ENCODE peak calls at places on chromosomes 13 and 19, in five cellular contexts. X is mammary epithelial cell; Q is neural progenitor cell; D is CD4-positive, alpha-beta T cell; B is testis. C is an unnamed sample.

GRCh38 chr13:82772802-82773201 is 1109.5 kb downstream of the SLITRK1 start:
- DNase-seq in X (peak; percentile 9), Q (no peak), D (no peak), B (no peak), C (no peak)

GRCh38 chr13:52617070-52618060 is 24.9 kb upstream of the HNRNPA1L2 start:
- DNase-seq in X (peak; percentile 86), Q (peak; percentile 87), D (peak; percentile 83), B (peak; percentile 88), C (peak; percentile 45)

GRCh38 chr13:22740264-22740663 is 440.5 kb upstream of the SGCG start:
- DNase-seq in X (no peak), Q (peak; percentile 49), D (no peak), B (no peak), C (no peak)

GRCh38 chr13:80030491-80030890 is 310.4 kb downstream of the SPRY2 start:
- DNase-seq in X (peak; percentile 65), Q (peak; percentile 16), D (no peak), B (peak; percentile 19), C (no peak)

GRCh38 chr13:98297043-98297442 is 120.0 kb upstream of the RNF113B start:
- DNase-seq in X (no peak), Q (no peak), D (no peak), B (no peak), C (no peak)

GRCh38 chr19:8922591-8922990 is 87.6 kb downstream of the MUC16 start:
- DNase-seq in X (no peak), Q (no peak), D (no peak), B (peak; percentile 30), C (no peak)

GRCh38 chr13:21066946-21067345 is 5.6 kb upstream of the LATS2 start:
- DNase-seq in X (no peak), Q (no peak), D (no peak), B (no peak), C (no peak)

GRCh38 chr19:53101518-53101917 is 1.7 kb downstream of the ZNF160 start:
- DNase-seq in X (peak; percentile 9), Q (no peak), D (no peak), B (no peak), C (no peak)

GRCh38 chr13:95137096-95137495 is 164.2 kb downstream of the ABCC4 start:
- DNase-seq in X (no peak), Q (no peak), D (no peak), B (no peak), C (no peak)

GRCh38 chr19:49161987-49162386 is 4.4 kb downstream of the TRPM4 start:
- DNase-seq in X (peak; percentile 23), Q (no peak), D (no peak), B (no peak), C (no peak)

GRCh38 chr13:100659578-100659977 is 15.0 kb downstream of the TMTC4 start:
- DNase-seq in X (no peak), Q (no peak), D (no peak), B (no peak), C (no peak)

GRCh38 chr13:99687728-99688397 is 186.6 kb downstream of the TM9SF2 start:
- DNase-seq in X (no peak), Q (peak; percentile 65), D (no peak), B (no peak), C (no peak)

GRCh38 chr13:29847501-29847983 is 2.9 kb downstream of the UBL3 start:
- DNase-seq in X (peak; percentile 62), Q (peak; percentile 14), D (no peak), B (peak; percentile 43), C (peak; percentile 14)

GRCh38 chr19:16849168-16849567 is 20.0 kb downstream of the SIN3B start:
- DNase-seq in X (no peak), Q (no peak), D (no peak), B (no peak), C (no peak)

GRCh38 chr19:19459099-19459498 is 53.6 kb downstream of the GATAD2A start:
- DNase-seq in X (no peak), Q (no peak), D (no peak), B (no peak), C (no peak)

GRCh38 chr19:44692379-44692721 is 6.6 kb upstream of the CEACAM16 start:
- DNase-seq in X (no peak), Q (no peak), D (no peak), B (no peak), C (no peak)

GRCh38 chr19:19955208-19955607 is 54.5 kb downstream of the ZNF93 start:
- DNase-seq in X (no peak), Q (no peak), D (no peak), B (no peak), C (no peak)

GRCh38 chr13:102569488-102569887 is 27.3 kb upstream of the TPP2 start:
- DNase-seq in X (no peak), Q (no peak), D (no peak), B (no peak), C (no peak)

GRCh38 chr19:3397266-3398022 is 31.1 kb downstream of the NFIC start:
- DNase-seq in X (peak; percentile 61), Q (peak; percentile 30), D (no peak), B (peak; percentile 68), C (no peak)

GRCh38 chr19:39135701-39136100 is 10.1 kb downstream of the PAK4 start:
- DNase-seq in X (no peak), Q (no peak), D (no peak), B (no peak), C (no peak)

GRCh38 chr19:752652-753517 is 2.0 kb downstream of the MISP start:
- DNase-seq in X (peak; percentile 70), Q (no peak), D (no peak), B (no peak), C (peak; percentile 43)

GRCh38 chr19:17002455-17002854 is 24.2 kb downstream of the CPAMD8 start:
- DNase-seq in X (no peak), Q (no peak), D (no peak), B (no peak), C (no peak)

GRCh38 chr13:99203601-99204579 is 3.2 kb downstream of the UBAC2 start:
- DNase-seq in X (no peak), Q (no peak), D (no peak), B (no peak), C (no peak)

GRCh38 chr13:55566334-55566733 is 1574.4 kb upstream of the PRR20A start:
- DNase-seq in X (no peak), Q (no peak), D (no peak), B (no peak), C (no peak)

GRCh38 chr19:6767357-6768235 is at the start of gene SH2D3A:
- DNase-seq in X (peak; percentile 96), Q (peak; percentile 96), D (peak; percentile 94), B (peak; percentile 74), C (no peak)

GRCh38 chr19:13505761-13506549 is at the start of gene CACNA1A:
- DNase-seq in X (no peak), Q (peak; percentile 83), D (no peak), B (no peak), C (no peak)

GRCh38 chr13:50126378-50127016 is 111.3 kb downstream of the KCNRG start:
- DNase-seq in X (no peak), Q (peak; percentile 48), D (no peak), B (no peak), C (no peak)

GRCh38 chr19:30145467-30145866 is 203.4 kb downstream of the URI1 start:
- DNase-seq in X (no peak), Q (no peak), D (no peak), B (no peak), C (no peak)

GRCh38 chr19:48390188-48391099 is 907 bp downstream of the KDELR1 start:
- DNase-seq in X (peak; percentile 57), Q (peak; percentile 83), D (peak; percentile 58), B (peak; percentile 68), C (peak; percentile 21)

GRCh38 chr19:15836595-15837398 is 21.3 kb upstream of the OR10H1 start:
- DNase-seq in X (peak; percentile 92), Q (no peak), D (peak; percentile 96), B (peak; percentile 99), C (peak; percentile 99)

GRCh38 chr13:40026741-40027140 is 371.3 kb downstream of the COG6 start:
- DNase-seq in X (no peak), Q (no peak), D (no peak), B (no peak), C (no peak)

DNA sequence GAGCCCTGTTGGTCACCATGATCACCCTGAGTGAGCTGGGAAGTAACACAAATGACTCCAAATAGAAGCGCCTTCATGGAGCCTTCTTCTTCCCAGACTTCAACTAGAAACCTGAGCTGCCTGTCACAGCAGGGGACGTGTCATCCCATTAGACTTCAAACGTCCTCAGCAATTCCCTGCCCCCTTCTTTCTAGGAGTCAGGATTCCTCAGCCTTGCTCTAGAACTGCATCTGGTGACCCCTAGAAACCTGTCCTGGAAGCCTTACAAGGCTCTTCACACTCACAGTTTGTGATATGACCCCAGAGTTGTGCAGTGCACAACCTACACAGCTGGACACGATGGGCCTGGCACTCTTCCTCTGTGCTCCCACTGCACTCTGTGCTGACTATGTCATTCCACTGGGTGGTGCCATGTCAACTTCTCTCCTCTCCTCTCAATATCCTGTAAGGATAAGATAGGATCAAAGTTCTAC is 23.6 kb upstream of the TTYH1 start:
- DNase-seq in X (no peak), Q (peak; percentile 26), D (no peak), B (peak; percentile 33), C (no peak)
- TF ChIP-seq CTCF in X (peak; percentile 9), Q (peak; percentile 11), D (no peak), B (no peak), C (no peak)

GRCh38 chr13:105874808-105875207 is 660.7 kb downstream of the EFNB2 start:
- DNase-seq in X (no peak), Q (no peak), D (no peak), B (no peak), C (no peak)

DNA sequence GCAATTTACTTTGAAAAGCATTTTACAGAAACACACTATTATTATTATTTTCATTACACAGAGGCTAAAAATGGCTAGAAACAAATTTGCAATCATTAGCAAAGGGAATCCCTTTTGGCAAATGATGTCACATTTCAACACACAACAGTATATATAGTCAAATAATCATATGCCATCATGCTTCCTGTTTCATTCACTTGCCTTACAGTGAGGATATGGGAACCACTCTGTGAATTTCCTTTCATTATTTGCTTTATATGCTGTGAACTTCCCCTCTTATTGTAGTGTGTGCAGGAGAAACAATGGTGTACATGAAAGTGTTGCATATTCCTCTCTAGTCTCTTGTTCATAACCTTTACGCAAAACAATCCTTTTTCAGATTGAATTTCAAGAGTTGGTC is 657.3 kb downstream of the EFNB2 start:
- DNase-seq in X (no peak), Q (no peak), D (no peak), B (no peak), C (no peak)
- H3K27ac ChIP-seq in X (no peak overlapping the region), Q (no peak overlapping the region), D (no peak overlapping the region), B (no peak overlapping the region), C (no peak overlapping the region)

GRCh38 chr13:28489536-28489935 is 5.4 kb downstream of the FLT1 start:
- DNase-seq in X (no peak), Q (no peak), D (no peak), B (no peak), C (no peak)
- H3K9me3 ChIP-seq in X (no peaks in the 10 kb centered on the region), Q (no peaks in the 10 kb centered on the region), D (no peaks in the 10 kb centered on the region), B (no peaks in the 10 kb centered on the region), C (no peaks in the 10 kb centered on the region)

DNA sequence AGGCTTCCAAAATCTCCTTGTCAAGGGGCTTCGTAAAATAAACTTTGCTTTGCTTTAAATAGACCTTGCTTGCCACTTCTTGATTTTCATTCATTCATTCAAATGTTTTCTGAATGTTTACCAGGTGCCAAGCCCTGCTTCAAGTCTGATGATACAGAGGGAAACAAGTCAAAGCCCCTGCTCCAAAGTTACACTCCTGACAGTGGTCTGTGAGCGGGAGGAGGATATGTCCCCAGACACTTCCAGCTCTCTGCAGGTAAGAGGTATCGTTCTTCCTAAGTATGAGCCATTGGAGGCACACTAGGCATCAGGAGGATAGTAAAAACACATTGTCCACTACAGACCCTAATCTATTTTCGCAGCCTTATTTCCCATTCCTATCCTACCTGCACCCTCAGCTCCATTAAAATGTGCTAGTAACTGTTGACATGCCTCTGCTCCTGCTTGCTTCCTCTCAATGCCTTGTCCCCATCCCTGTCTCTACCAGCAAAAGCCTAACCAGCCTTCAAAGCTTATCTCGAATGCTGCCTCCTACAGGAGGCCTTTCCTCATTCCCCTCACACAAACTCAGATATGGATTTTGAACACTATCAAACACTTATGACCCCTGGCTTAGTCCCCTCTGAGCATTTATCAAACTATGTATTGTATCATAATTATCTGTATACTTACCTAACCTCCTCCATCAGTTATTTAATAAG is 6.2 kb upstream of the WBP4 start:
- DNase-seq in X (no peak), Q (peak; percentile 31), D (no peak), B (no peak), C (no peak)
- TF ChIP-seq CTCF in X (peak; percentile 44), Q (peak; percentile 46), D (peak; percentile 19), B (no peak), C (no peak)